ENCODE peak calls at places on chromosomes 11 and 22, in ten cellular contexts. O is mucosa of descending colon; Y is cardiac fibroblast; E is BJ; L is CD4-positive, alpha-beta memory T cell; Z is Peyer's patch; A is HT1080; B is smooth muscle cell of the brain vasculature; T is neuronal stem cell; N is stimulated activated CD4-positive, alpha-beta T cell treated with anti-CD3 and anti-CD28 coated beads, Interleukin-12 subunit alpha, Interleukin-12 subunit beta, amount 100 ng/mL, for 48 hours. G is an unnamed sample.

GRCh38 chr11:128298271-128298670 is 289.1 kb downstream of the ETS1 start:
- DNase-seq in O (no peak), Y (no peak), E (no peak), L (no peak), Z (no peak), A (no peak), B (no peak), T (no peak), N (no peak), G (no peak)

GRCh38 chr11:61587541-61587941 is 6.7 kb upstream of the SYT7 start:
- DNase-seq in O (peak), Y (peak), E (no peak), L (peak), Z (peak), A (no peak), B (no peak), T (peak), N (no peak), G (peak)

GRCh38 chr11:111688028-111688427 is 78.2 kb downstream of the PPP2R1B start:
- DNase-seq in O (no peak), Y (no peak), E (no peak), L (no peak), Z (peak), A (no peak), B (no peak), T (no peak), N (no peak), G (peak)

GRCh38 chr11:115653926-115654325 is 149.7 kb upstream of the CADM1 start:
- DNase-seq in O (peak), Y (no peak), E (peak), L (no peak), Z (peak), A (no peak), B (no peak), T (no peak), N (no peak), G (peak)

GRCh38 chr11:120068114-120068573 is 69.8 kb downstream of the TRIM29 start:
- DNase-seq in O (no peak), Y (peak), E (peak), L (no peak), Z (peak), A (peak), B (no peak), T (no peak), N (no peak), G (peak)

GRCh38 chr11:83521647-83522596 is 235.8 kb upstream of the CCDC90B start:
- DNase-seq in O (no peak), Y (peak), E (no peak), L (no peak), Z (peak), A (peak), B (no peak), T (no peak), N (no peak), G (peak)

GRCh38 chr11:77014669-77015068 is 19.5 kb upstream of the B3GNT6 start:
- DNase-seq in O (no peak), Y (no peak), E (no peak), L (no peak), Z (no peak), A (no peak), B (no peak), T (no peak), N (no peak), G (no peak)

GRCh38 chr11:68749501-68750196 is 1.7 kb downstream of the TESMIN start:
- DNase-seq in O (no peak), Y (peak), E (no peak), L (no peak), Z (no peak), A (no peak), B (no peak), T (peak), N (no peak), G (peak)

GRCh38 chr11:77189588-77190210 is 61.7 kb downstream of the MYO7A start:
- DNase-seq in O (peak), Y (no peak), E (no peak), L (no peak), Z (no peak), A (no peak), B (no peak), T (no peak), N (no peak), G (no peak)

GRCh38 chr22:24380220-24381218 is 46.9 kb upstream of the ADORA2A start:
- DNase-seq in O (no peak), Y (no peak), E (no peak), L (no peak), Z (no peak), A (no peak), B (no peak), T (no peak), N (no peak), G (no peak)

GRCh38 chr11:113521737-113522517 is 46.7 kb upstream of the DRD2 start:
- DNase-seq in O (no peak), Y (no peak), E (no peak), L (no peak), Z (no peak), A (peak), B (no peak), T (no peak), N (no peak), G (peak)

GRCh38 chr22:26975381-26975780 is 318.0 kb downstream of the MIAT start:
- DNase-seq in O (no peak), Y (no peak), E (no peak), L (no peak), Z (no peak), A (no peak), B (no peak), T (no peak), N (no peak), G (peak)

GRCh38 chr11:109306322-109306721 is 115.7 kb upstream of the C11orf87 start:
- DNase-seq in O (no peak), Y (peak), E (no peak), L (no peak), Z (no peak), A (no peak), B (no peak), T (no peak), N (no peak), G (peak)

GRCh38 chr11:2530131-2530854 is 85.5 kb downstream of the KCNQ1 start:
- DNase-seq in O (peak), Y (no peak), E (no peak), L (no peak), Z (peak), A (no peak), B (no peak), T (no peak), N (no peak), G (no peak)

GRCh38 chr11:71129624-71130023 is 122.8 kb downstream of the SHANK2 start:
- DNase-seq in O (no peak), Y (no peak), E (no peak), L (no peak), Z (no peak), A (peak), B (no peak), T (no peak), N (no peak), G (peak)

GRCh38 chr11:57224126-57224525 is 12.9 kb downstream of the APLNR start:
- DNase-seq in O (no peak), Y (no peak), E (no peak), L (no peak), Z (no peak), A (no peak), B (no peak), T (no peak), N (no peak), G (no peak)

GRCh38 chr11:105718641-105719040 is 108.8 kb downstream of the GRIA4 start:
- DNase-seq in O (no peak), Y (no peak), E (no peak), L (no peak), Z (no peak), A (no peak), B (no peak), T (no peak), N (no peak), G (no peak)

GRCh38 chr22:43094551-43094950 is 5.4 kb upstream of the TTLL1 start:
- DNase-seq in O (no peak), Y (no peak), E (no peak), L (no peak), Z (no peak), A (no peak), B (no peak), T (no peak), N (no peak), G (no peak)

GRCh38 chr11:73461335-73461840 is 85.2 kb downstream of the RELT start:
- DNase-seq in O (no peak), Y (no peak), E (no peak), L (no peak), Z (no peak), A (no peak), B (no peak), T (no peak), N (no peak), G (no peak)